ENCODE peak calls at places on chromosome 1, in seven cellular contexts. H is pancreas, Q is OCI-LY7, Z is WERI-Rb-1, I is fibroblast of mammary gland, L is kidney, W is lung. D is an unnamed sample.

GRCh38 chr1:185961664-185962063 is 227.5 kb downstream of the HMCN1 start:
- DNase-seq in H (no peak), Q (no peak), Z (no peak), I (no peak), L (no peak), W (no peak), D (peak; percentile 27)

GRCh38 chr1:25799758-25800537 is at the start of gene SELENON:
- DNase-seq in H (peak; percentile 54), Q (peak; percentile 41), Z (peak; percentile 69), I (peak; percentile 40), L (peak; percentile 92), W (peak; percentile 58), D (no peak)

GRCh38 chr1:155978973-155979429 is 654 bp upstream of the ARHGEF2 start:
- DNase-seq in H (no peak), Q (no peak), Z (no peak), I (peak; percentile 44), L (no peak), W (no peak), D (peak; percentile 90)

GRCh38 chr1:232438476-232438875 is 191.5 kb downstream of the SIPA1L2 start:
- DNase-seq in H (no peak), Q (no peak), Z (no peak), I (no peak), L (no peak), W (no peak), D (no peak)

GRCh38 chr1:3368711-3369436 is 85.6 kb upstream of the ARHGEF16 start:
- DNase-seq in H (no peak), Q (no peak), Z (no peak), I (peak; percentile 64), L (no peak), W (no peak), D (peak; percentile 80)

GRCh38 chr1:200033511-200034261 is 6.2 kb downstream of the NR5A2 start:
- DNase-seq in H (peak; percentile 61), Q (no peak), Z (no peak), I (no peak), L (no peak), W (no peak), D (peak; percentile 15)

GRCh38 chr1:151958959-151959358 is 34.7 kb downstream of the S100A10 start:
- DNase-seq in H (no peak), Q (no peak), Z (no peak), I (no peak), L (no peak), W (no peak), D (no peak)

GRCh38 chr1:224052767-224053166 is 61.1 kb upstream of the FBXO28 start:
- DNase-seq in H (no peak), Q (no peak), Z (no peak), I (peak; percentile 73), L (no peak), W (no peak), D (peak; percentile 88)

GRCh38 chr1:88001460-88001859 is 672.8 kb downstream of the LMO4 start:
- DNase-seq in H (no peak), Q (no peak), Z (no peak), I (peak; percentile 54), L (no peak), W (no peak), D (peak; percentile 16)

GRCh38 chr1:19427087-19427781 is 58.1 kb downstream of the CAPZB start:
- DNase-seq in H (no peak), Q (no peak), Z (no peak), I (peak; percentile 84), L (peak; percentile 31), W (no peak), D (peak; percentile 76)

GRCh38 chr1:67175713-67176112 is 9.5 kb downstream of the IL23R start:
- DNase-seq in H (no peak), Q (no peak), Z (no peak), I (no peak), L (no peak), W (no peak), D (no peak)

GRCh38 chr1:5949074-5949760 is 43.0 kb downstream of the NPHP4 start:
- DNase-seq in H (no peak), Q (no peak), Z (peak; percentile 54), I (no peak), L (no peak), W (no peak), D (no peak)

GRCh38 chr1:160113407-160113806 is 2.2 kb upstream of the ATP1A2 start:
- DNase-seq in H (no peak), Q (no peak), Z (no peak), I (no peak), L (no peak), W (no peak), D (no peak)

GRCh38 chr1:89990976-89991831 is 3.7 kb upstream of the ZNF326 start:
- DNase-seq in H (no peak), Q (peak; percentile 16), Z (peak; percentile 65), I (no peak), L (no peak), W (no peak), D (no peak)

GRCh38 chr1:184801503-184801902 is 46.8 kb upstream of the EDEM3 start:
- DNase-seq in H (peak; percentile 34), Q (no peak), Z (no peak), I (peak; percentile 97), L (no peak), W (no peak), D (peak; percentile 94)

GRCh38 chr1:174191255-174191906 is 32.1 kb downstream of the RABGAP1L start:
- DNase-seq in H (no peak), Q (no peak), Z (no peak), I (peak; percentile 72), L (no peak), W (no peak), D (peak; percentile 93)

GRCh38 chr1:110188116-110188618 is 21.9 kb upstream of the KCNC4 start:
- DNase-seq in H (no peak), Q (no peak), Z (no peak), I (peak; percentile 58), L (no peak), W (no peak), D (no peak)

GRCh38 chr1:205344010-205344808 is 12.5 kb downstream of the KLHDC8A start:
- DNase-seq in H (peak; percentile 45), Q (no peak), Z (no peak), I (no peak), L (peak; percentile 81), W (no peak), D (no peak)

GRCh38 chr1:18546026-18546425 is 65.3 kb downstream of the KLHDC7A start:
- DNase-seq in H (no peak), Q (no peak), Z (no peak), I (no peak), L (no peak), W (no peak), D (no peak)

GRCh38 chr1:10599194-10599861 is 124.6 kb downstream of the PEX14 start:
- DNase-seq in H (peak; percentile 29), Q (no peak), Z (no peak), I (peak; percentile 73), L (no peak), W (no peak), D (peak; percentile 75)

GRCh38 chr1:10597492-10597891 is 122.7 kb downstream of the PEX14 start:
- DNase-seq in H (no peak), Q (no peak), Z (no peak), I (no peak), L (no peak), W (no peak), D (peak; percentile 32)

GRCh38 chr1:10601342-10602060 is 126.8 kb downstream of the PEX14 start:
- DNase-seq in H (no peak), Q (no peak), Z (no peak), I (no peak), L (no peak), W (no peak), D (no peak)

GRCh38 chr1:10596780-10597179 is 122.0 kb downstream of the PEX14 start:
- DNase-seq in H (no peak), Q (no peak), Z (no peak), I (no peak), L (no peak), W (no peak), D (peak; percentile 36)

GRCh38 chr1:10598088-10598712 is 123.5 kb downstream of the PEX14 start:
- DNase-seq in H (no peak), Q (no peak), Z (peak; percentile 25), I (no peak), L (no peak), W (no peak), D (peak; percentile 32)
- TF ChIP-seq CTCF in H (no peak), Q (no peak), Z (no peak), I (no peak), L (no peak), W (no peak), D (no peak)

GRCh38 chr1:54795100-54795665 is 5.9 kb downstream of the TTC22 start:
- DNase-seq in H (no peak), Q (no peak), Z (no peak), I (no peak), L (no peak), W (no peak), D (peak; percentile 41)
- TF ChIP-seq CTCF in H (no peak), Q (peak; percentile 12), Z (no peak), I (no peak), L (no peak), W (no peak), D (no peak)

GRCh38 chr1:12536023-12536639 is 81.9 kb downstream of the DHRS3 start:
- DNase-seq in H (no peak), Q (no peak), Z (no peak), I (no peak), L (no peak), W (no peak), D (no peak)
- TF ChIP-seq CTCF in H (no peak), Q (no peak), Z (no peak), I (no peak), L (no peak), W (no peak), D (no peak)

GRCh38 chr1:84390231-84390630 is 8.1 kb upstream of the DNASE2B start:
- DNase-seq in H (no peak), Q (no peak), Z (no peak), I (peak; percentile 56), L (no peak), W (no peak), D (peak; percentile 80)

GRCh38 chr1:84382127-84382526 is 16.2 kb upstream of the DNASE2B start:
- DNase-seq in H (no peak), Q (no peak), Z (no peak), I (no peak), L (no peak), W (no peak), D (no peak)

GRCh38 chr1:84386716-84387479 is 11.4 kb upstream of the DNASE2B start:
- DNase-seq in H (no peak), Q (no peak), Z (no peak), I (peak; percentile 12), L (no peak), W (no peak), D (peak; percentile 55)

GRCh38 chr1:84385347-84385746 is 12.9 kb upstream of the DNASE2B start:
- DNase-seq in H (no peak), Q (no peak), Z (no peak), I (no peak), L (no peak), W (no peak), D (no peak)

DNA sequence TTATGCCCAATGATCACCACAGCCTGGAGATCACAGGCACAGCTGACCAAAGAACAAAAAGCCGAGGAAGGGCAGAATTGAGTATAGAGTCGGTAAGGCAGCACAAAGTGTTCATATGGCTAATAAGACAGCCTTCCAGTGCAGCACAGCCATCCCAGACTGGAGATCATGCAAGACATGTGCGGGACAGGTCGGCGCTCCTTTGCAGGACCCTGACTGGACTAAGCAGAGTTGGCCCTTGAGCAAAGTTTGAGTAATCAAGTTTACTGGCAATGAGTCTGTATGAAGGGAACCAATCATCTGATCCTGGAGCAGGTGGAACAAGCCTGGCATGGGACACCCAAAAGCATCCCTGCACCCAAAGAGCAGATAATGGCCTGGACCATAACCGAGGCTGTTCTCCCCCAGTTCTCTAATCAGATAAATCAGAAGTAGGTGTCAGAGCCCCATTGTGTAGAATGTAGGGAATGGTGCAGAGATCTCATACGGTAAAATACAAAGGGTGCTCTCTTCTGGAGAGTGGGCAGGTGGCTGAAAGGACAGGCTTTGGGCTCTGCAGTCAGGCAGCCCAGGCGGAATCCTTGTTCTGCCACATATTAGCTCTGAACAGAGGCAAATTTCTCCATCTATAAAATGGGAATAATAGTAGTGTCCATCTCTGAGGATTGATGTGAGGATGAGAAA is 10.7 kb upstream of the DNASE2B start:
- DNase-seq in H (no peak), Q (peak; percentile 24), Z (peak; percentile 14), I (no peak), L (no peak), W (no peak), D (no peak)
- TF ChIP-seq CTCF in H (no peak), Q (peak; percentile 54), Z (peak; percentile 21), I (no peak), L (no peak), W (no peak), D (no peak)